ENCODE peak calls at places on chromosomes 11 and 22, in six cellular contexts. Q is IMR-90, M is body of pancreas, Y is cardiac muscle cell, U is choroid plexus epithelial cell, A is thoracic aorta. T is an unnamed sample.

GRCh38 chr11:64504999-64505398 is 86.0 kb upstream of the SLC22A12 start:
- DNase-seq in A (no peak), Y (no peak), U (no peak), Q (no peak), M (no peak), T (no peak)

GRCh38 chr11:1505480-1505879 is 18.9 kb upstream of the MOB2 start:
- DNase-seq in A (no peak), Q (no peak), Y (no peak), U (no peak), M (no peak), T (no peak)

GRCh38 chr11:1891831-1892115 is at the start of gene PRR33:
- DNase-seq in Q (no peak), Y (no peak), U (no peak), M (no peak), A (no peak), T (no peak)

GRCh38 chr22:36238348-36239149 is 778 bp downstream of the APOL2 start:
- DNase-seq in Q (no peak), M (peak; percentile 52), A (no peak), Y (peak; percentile 13), U (peak; percentile 48), T (no peak)

GRCh38 chr22:25448435-25449051 is 115.9 kb upstream of the GRK3 start:
- DNase-seq in M (no peak), Q (peak; percentile 47), Y (peak; percentile 35), A (no peak), U (peak; percentile 22), T (peak; percentile 48)

GRCh38 chr22:29975494-29975893 is 92.5 kb downstream of the MTMR3 start:
- DNase-seq in U (no peak), Q (no peak), A (no peak), M (no peak), Y (no peak), T (no peak)

GRCh38 chr11:8794677-8795103 is 112.1 kb downstream of the RPL27A start:
- DNase-seq in A (no peak), U (no peak), M (peak; percentile 90), Q (no peak), Y (peak; percentile 44), T (no peak)

GRCh38 chr11:1701041-1701807 is 4.2 kb downstream of the KRTAP5-6 start:
- DNase-seq in M (no peak), Y (no peak), U (no peak), Q (no peak), A (no peak), T (no peak)

GRCh38 chr11:15938362-15938725 is 418.0 kb downstream of the SOX6 start:
- DNase-seq in M (no peak), Y (no peak), A (no peak), U (no peak), Q (no peak), T (no peak)

GRCh38 chr11:132648841-132649240 is 883.5 kb downstream of the OPCML start:
- DNase-seq in Y (no peak), Q (peak; percentile 2), A (no peak), U (no peak), M (no peak), T (no peak)

GRCh38 chr22:48313156-48313555 is 1514.5 kb downstream of the BRD1 start:
- DNase-seq in M (no peak), Y (no peak), U (no peak), Q (no peak), A (no peak), T (no peak)

DNA sequence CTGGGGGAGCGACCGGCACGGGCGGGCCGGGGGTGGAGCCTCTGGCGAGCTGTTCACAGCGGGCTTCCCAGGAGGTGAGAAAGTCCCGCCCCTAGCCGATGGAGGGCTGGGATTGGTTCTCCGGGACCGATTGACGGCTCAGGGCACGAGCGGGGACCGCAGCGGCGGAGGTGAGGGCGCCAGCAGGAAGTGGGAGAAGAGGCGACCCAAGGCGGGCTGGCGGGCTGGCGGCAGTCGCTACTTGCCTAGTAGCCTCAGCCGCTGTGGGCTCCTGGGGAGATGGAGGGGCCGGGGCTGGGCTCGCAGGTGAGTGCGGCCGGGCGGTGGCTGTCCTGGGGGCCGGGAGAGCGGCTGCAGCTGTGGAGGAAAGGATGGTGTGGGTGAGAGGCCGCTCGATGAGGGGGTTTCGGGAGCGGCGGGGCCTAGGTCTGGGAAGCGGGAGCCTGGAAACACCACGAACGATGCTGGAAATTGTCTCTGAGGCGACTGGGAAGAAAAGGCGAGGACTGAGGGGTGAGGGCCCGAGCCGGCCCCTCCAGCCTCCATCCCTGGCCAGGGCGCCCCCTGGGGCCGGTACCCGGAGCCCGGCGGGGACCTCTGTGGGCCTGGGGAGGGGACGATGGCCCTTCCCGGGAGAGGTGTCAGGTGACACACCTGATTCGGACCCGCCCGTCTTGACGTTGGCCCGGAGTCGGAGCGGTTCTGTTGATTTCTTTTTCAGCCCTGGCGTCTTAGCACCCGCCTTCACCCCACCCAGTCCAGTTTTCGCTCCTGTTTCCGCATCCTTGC is at the start of gene ZDHHC13:
- DNase-seq in Y (peak; percentile 94), M (peak; percentile 96), Q (peak; percentile 82), A (peak; percentile 54), U (peak; percentile 83), T (peak; percentile 81)
- TF ChIP-seq CTCF in Y (peak; percentile 55), M (peak; percentile 25), Q (peak; percentile 41), A (no peak), U (peak; percentile 59), T (peak; percentile 48)

DNA sequence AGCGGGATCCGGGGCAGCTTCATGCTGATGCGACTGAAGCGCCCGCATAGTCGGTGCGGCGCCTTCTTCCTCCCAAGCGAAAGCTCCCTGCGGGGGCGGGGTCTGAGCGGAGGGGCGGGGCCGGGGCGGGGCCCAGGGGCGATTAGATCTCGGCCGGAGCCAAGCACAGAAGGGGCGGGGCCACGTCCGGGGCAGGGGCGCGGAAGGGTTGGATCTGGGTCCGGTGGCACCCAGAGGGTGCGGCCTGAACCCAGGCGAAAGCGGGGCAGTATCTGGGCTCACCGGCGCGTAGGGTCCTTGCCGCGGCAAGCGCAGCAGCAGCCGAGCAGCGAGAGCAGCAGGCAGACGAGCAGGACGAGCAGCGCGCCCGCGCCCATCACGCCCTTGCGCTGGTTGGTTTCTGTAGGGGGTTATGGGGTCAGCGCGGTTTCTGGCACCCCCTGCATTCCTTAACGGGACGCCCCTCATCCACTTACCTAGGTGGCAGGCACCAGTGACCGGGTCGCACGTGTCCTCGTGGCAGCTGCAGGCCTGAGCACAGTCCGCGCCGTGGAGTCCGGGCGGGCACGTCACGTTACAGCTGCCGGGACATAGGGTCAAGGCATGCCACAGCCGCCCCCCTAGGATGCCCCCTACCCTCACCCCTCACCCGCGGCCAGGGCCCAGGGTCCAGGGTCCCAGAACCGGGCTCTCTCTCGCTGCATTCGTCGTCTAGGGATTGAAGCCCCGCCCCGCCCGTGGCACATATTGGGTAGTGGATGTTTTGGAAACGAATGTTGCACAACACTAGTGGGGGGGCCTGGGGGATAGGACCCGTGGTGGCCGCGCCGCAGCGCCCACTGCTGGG is 8.1 kb downstream of the SCARF2 start:
- DNase-seq in Y (peak; percentile 61), M (peak; percentile 60), U (no peak), Q (no peak), A (no peak), T (no peak)
- H3K4me3 ChIP-seq in Y (peak overlapping the region; percentile 10), M (no peak overlapping the region), U (no peak overlapping the region), Q (no peak overlapping the region), A (peak overlapping the region; percentile 55), T (no peak overlapping the region)

GRCh38 chr11:130672911-130673310 is 224.5 kb downstream of the ADAMTS15 start:
- DNase-seq in Q (peak; percentile 13), A (no peak), Y (no peak), M (peak; percentile 46), U (no peak), T (no peak)

GRCh38 chr11:130670200-130670599 is 221.8 kb downstream of the ADAMTS15 start:
- DNase-seq in U (no peak), Q (no peak), M (no peak), Y (no peak), A (no peak), T (no peak)

GRCh38 chr11:130673698-130674097 is 225.3 kb downstream of the ADAMTS15 start:
- DNase-seq in M (no peak), Q (peak; percentile 12), U (no peak), Y (peak; percentile 27), A (no peak), T (peak; percentile 13)

GRCh38 chr11:130674686-130675085 is 226.2 kb downstream of the ADAMTS15 start:
- DNase-seq in Y (no peak), A (no peak), M (no peak), U (peak; percentile 41), Q (peak; percentile 49), T (peak; percentile 57)

GRCh38 chr11:130671801-130672700 is 223.6 kb downstream of the ADAMTS15 start:
- DNase-seq in M (peak; percentile 66), Q (peak; percentile 94), U (peak; percentile 88), A (peak; percentile 75), Y (peak; percentile 24), T (peak; percentile 97)
- TF ChIP-seq CTCF in M (no peak), Q (no peak), U (no peak), A (no peak), Y (no peak), T (no peak)

GRCh38 chr22:49962751-49963646 is 2.4 kb downstream of the PIM3 start:
- DNase-seq in U (no peak), A (no peak), Y (no peak), M (peak; percentile 30), Q (no peak), T (no peak)
- H3K4me3 ChIP-seq in U (peak overlapping the region; percentile 78), A (peak overlapping the region; percentile 93), Y (no peak overlapping the region), M (no peak overlapping the region), Q (peak overlapping the region; percentile 58), T (peak overlapping the region; percentile 84)

DNA sequence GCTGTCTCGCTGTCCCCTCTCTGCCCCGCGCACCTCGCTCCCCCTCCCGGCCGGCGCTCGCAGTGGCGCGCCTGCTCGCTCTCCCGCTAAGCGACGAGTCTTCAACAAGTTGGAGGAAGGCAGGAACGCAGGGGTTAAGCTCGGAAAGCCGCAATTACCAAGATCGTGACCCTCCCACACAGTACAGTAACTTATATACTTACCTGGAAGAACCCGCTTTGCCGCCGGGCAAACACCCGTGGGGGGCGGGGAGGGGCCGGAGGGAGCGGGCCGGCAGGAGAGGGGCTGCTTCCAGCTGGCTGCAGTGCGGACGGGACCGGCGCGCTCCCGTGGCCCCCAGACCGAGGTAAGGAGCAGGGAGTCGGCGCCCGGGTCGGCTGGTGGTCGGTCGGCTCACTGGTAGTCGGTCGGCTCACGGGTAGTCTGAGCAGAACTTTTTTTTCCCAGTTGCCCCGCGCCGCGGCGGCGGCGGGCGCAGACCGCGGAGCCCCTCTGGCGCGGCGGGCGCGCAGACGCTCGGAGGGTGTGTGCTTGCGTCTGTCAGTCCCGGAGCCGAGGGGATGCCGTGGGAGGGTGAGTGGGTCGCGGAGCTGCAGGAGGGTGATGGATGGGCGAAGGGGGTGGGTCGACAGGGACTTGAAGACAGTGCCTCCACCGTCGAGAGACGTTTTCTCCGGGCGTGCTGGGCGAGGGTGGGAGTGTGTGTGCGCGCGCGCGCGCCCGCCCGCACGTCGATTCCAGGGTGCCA is 101.2 kb upstream of the HSD17B12 start:
- DNase-seq in U (no peak), A (no peak), M (no peak), Y (peak; percentile 74), Q (peak; percentile 42), T (peak; percentile 9)
- TF ChIP-seq CTCF in U (peak; percentile 45), A (no peak), M (peak; percentile 5), Y (peak; percentile 44), Q (peak; percentile 33), T (peak; percentile 49)

GRCh38 chr11:87254582-87254981 is 216.8 kb downstream of the TMEM135 start:
- DNase-seq in Q (no peak), U (no peak), A (no peak), Y (no peak), M (no peak), T (no peak)
- H3K4me3 ChIP-seq in Q (no peak overlapping the region), U (no peak overlapping the region), A (no peak overlapping the region), Y (no peak overlapping the region), M (no peak overlapping the region), T (no peak overlapping the region)